ENCODE peak calls at places on chromosomes 2 and 18, in nine cellular contexts. F, M, C, R, I, A, V, B and X are unnamed samples.
A peak's percentile ranks its signal among the peaks of the same experiment; 100 is the strongest.

GRCh38 chr18:23250893-23251656 is 115.8 kb downstream of the CABLES1 start:
- DNase-seq in F (no peak), M (no peak), C (no peak), R (no peak), I (no peak), A (no peak), V (no peak), B (no peak), X (peak; percentile 53)

GRCh38 chr2:63977904-63978303 is 41.3 kb downstream of the VPS54 start:
- DNase-seq in F (no peak), M (no peak), C (no peak), R (no peak), I (no peak), A (no peak), V (peak; percentile 16), B (no peak), X (no peak)

GRCh38 chr18:30970201-30970816 is 72.2 kb downstream of the DSC3 start:
- DNase-seq in F (no peak), M (peak; percentile 75), C (no peak), R (no peak), I (peak; percentile 54), A (no peak), V (peak; percentile 9), B (no peak), X (no peak)

GRCh38 chr2:132991464-132992045 is 321.6 kb upstream of the LYPD1 start:
- DNase-seq in F (no peak), M (peak; percentile 63), C (no peak), R (no peak), I (peak; percentile 19), A (no peak), V (no peak), B (no peak), X (no peak)

GRCh38 chr2:231526341-231527090 is 3.7 kb downstream of the NMUR1 start:
- DNase-seq in F (no peak), M (no peak), C (no peak), R (no peak), I (no peak), A (no peak), V (no peak), B (no peak), X (no peak)

GRCh38 chr2:56369316-56369715 is 185.5 kb downstream of the CCDC85A start:
- DNase-seq in F (no peak), M (peak; percentile 15), C (no peak), R (no peak), I (no peak), A (no peak), V (no peak), B (no peak), X (no peak)

GRCh38 chr18:13217466-13217961 is 1.0 kb upstream of the LDLRAD4 start:
- DNase-seq in F (no peak), M (peak; percentile 11), C (peak; percentile 63), R (no peak), I (peak; percentile 71), A (peak; percentile 74), V (no peak), B (peak; percentile 84), X (peak; percentile 72)

GRCh38 chr2:176818653-176819052 is 393.9 kb upstream of the HNRNPA3 start:
- DNase-seq in F (no peak), M (no peak), C (no peak), R (no peak), I (no peak), A (no peak), V (no peak), B (no peak), X (no peak)

GRCh38 chr2:235024951-235025773 is 73.3 kb downstream of the SH3BP4 start:
- DNase-seq in F (no peak), M (no peak), C (no peak), R (no peak), I (no peak), A (peak; percentile 20), V (no peak), B (peak; percentile 84), X (no peak)

GRCh38 chr2:214311031-214311533 is 99.8 kb upstream of the VWC2L start:
- DNase-seq in F (no peak), M (no peak), C (no peak), R (no peak), I (no peak), A (no peak), V (no peak), B (no peak), X (no peak)

GRCh38 chr2:1487758-1488715 is 74.8 kb downstream of the TPO start:
- DNase-seq in F (no peak), M (no peak), C (no peak), R (no peak), I (no peak), A (no peak), V (no peak), B (peak; percentile 19), X (no peak)

GRCh38 chr2:197163755-197164753 is 146.5 kb downstream of the ANKRD44 start:
- DNase-seq in F (no peak), M (no peak), C (no peak), R (no peak), I (peak; percentile 12), A (peak; percentile 57), V (no peak), B (no peak), X (no peak)

GRCh38 chr2:232937278-232937906 is 67.3 kb downstream of the SNORC start:
- DNase-seq in F (no peak), M (peak; percentile 69), C (no peak), R (no peak), I (peak; percentile 76), A (no peak), V (no peak), B (no peak), X (peak; percentile 71)

GRCh38 chr2:54574107-54574859 is 118.2 kb downstream of the SPTBN1 start:
- DNase-seq in F (no peak), M (peak; percentile 53), C (peak; percentile 79), R (no peak), I (peak; percentile 85), A (peak; percentile 62), V (peak; percentile 44), B (peak; percentile 83), X (peak; percentile 86)

DNA sequence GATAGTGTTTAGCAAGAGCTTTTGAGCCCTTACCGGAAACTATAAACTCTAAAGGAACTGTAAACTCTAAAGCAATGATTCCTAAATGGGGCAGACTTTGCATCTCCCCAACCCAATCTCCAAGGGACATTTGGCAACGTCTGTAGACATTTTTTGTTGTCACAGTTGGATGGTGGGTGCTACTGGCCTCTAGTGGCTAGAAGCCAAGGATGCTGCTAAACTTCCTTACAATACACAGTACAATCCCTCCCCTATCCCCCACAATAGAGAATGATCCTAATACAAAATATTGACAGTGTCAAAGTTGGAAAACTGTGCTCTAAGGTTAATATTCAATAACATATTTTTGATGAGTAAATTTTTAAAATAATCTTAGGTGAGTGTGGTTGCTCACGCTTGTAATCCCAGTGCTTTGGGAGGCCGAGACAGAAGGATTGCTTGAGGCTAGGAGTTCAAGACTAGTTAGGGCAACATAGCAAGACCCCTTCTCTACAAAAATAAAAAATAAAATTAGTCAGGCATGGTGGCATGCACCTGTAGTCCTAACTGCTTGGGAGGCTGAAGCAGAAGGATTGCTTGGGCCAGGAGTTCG is 66.7 kb downstream of the PTPN4 start:
- DNase-seq in F (no peak), M (no peak), C (peak; percentile 39), R (no peak), I (peak; percentile 26), A (no peak), V (peak; percentile 51), B (no peak), X (no peak)
- TF ChIP-seq CTCF in F (peak; percentile 79), M (peak; percentile 72), C (peak; percentile 73), R (peak; percentile 72), I (peak; percentile 53), A (peak; percentile 66), V (peak; percentile 85), B (peak; percentile 40), X (peak; percentile 36)

DNA sequence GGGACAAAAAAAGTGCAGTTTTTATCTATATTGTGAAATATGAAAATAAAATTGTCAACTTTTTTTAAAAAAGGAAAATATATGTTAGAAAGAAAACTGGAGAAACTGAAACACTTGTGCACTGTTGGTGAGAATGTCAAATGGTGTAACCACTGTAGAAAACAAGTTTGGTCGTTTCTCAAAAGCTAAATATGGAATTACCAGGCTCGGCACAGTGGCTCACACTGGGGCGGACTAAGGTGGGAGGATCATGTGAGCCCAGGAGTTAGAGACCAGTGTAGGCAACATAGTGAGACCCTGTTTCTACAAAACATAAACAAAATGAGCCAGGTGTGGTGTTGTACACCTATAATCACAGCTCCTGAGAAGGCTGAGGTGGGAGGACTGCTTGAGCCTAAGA is 21.7 kb downstream of the LPIN2 start:
- DNase-seq in F (no peak), M (no peak), C (no peak), R (no peak), I (no peak), A (no peak), V (no peak), B (no peak), X (no peak)
- H3K4me1 ChIP-seq in F (peaks cover 11% of the 10 kb centered on the region), M (no peaks in the 10 kb centered on the region), C (peaks cover 20% of the 10 kb centered on the region), R (no peaks in the 10 kb centered on the region), I (peaks cover 6% of the 10 kb centered on the region), A (peaks cover 15% of the 10 kb centered on the region), V (peaks cover 8% of the 10 kb centered on the region), B (no peaks in the 10 kb centered on the region), X (no peaks in the 10 kb centered on the region)

DNA sequence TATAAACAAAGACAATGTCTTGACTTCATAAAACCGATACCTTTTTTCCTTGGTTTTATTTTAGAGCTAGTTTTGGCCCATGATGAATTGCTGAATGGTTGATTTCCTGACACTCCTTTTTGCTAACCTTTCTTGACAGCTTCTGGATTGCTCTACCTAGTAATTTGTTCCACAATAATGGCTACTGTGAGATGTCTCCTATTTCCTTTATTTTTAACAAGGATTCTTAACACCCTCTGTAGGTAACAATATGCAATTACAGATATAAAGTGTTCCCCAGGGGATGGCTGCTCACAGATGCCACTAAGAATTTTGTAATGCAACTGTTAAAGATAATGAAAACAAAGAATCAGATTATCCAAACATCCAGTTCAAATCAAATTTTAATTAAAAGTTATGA is 100.8 kb upstream of the ATP5MC3 start:
- DNase-seq in F (peak; percentile 12), M (peak; percentile 10), C (no peak), R (no peak), I (peak; percentile 26), A (no peak), V (peak; percentile 46), B (no peak), X (no peak)
- TF ChIP-seq CTCF in F (peak; percentile 61), M (peak; percentile 37), C (peak; percentile 35), R (peak; percentile 19), I (peak; percentile 35), A (peak; percentile 62), V (peak; percentile 78), B (peak; percentile 27), X (peak; percentile 45)

GRCh38 chr2:215506604-215506990 is 70.7 kb upstream of the FN1 start:
- DNase-seq in F (no peak), M (no peak), C (no peak), R (no peak), I (no peak), A (no peak), V (no peak), B (no peak), X (no peak)

GRCh38 chr2:215503381-215503780 is 67.5 kb upstream of the FN1 start:
- DNase-seq in F (no peak), M (no peak), C (no peak), R (no peak), I (no peak), A (no peak), V (no peak), B (no peak), X (no peak)

GRCh38 chr2:215507126-215507525 is 71.3 kb upstream of the FN1 start:
- DNase-seq in F (no peak), M (no peak), C (no peak), R (no peak), I (no peak), A (no peak), V (no peak), B (no peak), X (no peak)

GRCh38 chr2:215504547-215504946 is 68.7 kb upstream of the FN1 start:
- DNase-seq in F (no peak), M (no peak), C (no peak), R (no peak), I (no peak), A (no peak), V (no peak), B (no peak), X (no peak)

GRCh38 chr2:215505044-215505786 is 69.3 kb upstream of the FN1 start:
- DNase-seq in F (no peak), M (no peak), C (no peak), R (no peak), I (peak; percentile 78), A (no peak), V (no peak), B (no peak), X (peak; percentile 32)
- H3K4me1 ChIP-seq in F (no peaks in the 10 kb centered on the region), M (peaks cover 3% of the 10 kb centered on the region), C (no peaks in the 10 kb centered on the region), R (no peaks in the 10 kb centered on the region), I (peaks cover 23% of the 10 kb centered on the region), A (no peaks in the 10 kb centered on the region), V (no peaks in the 10 kb centered on the region), B (no peaks in the 10 kb centered on the region), X (no peaks in the 10 kb centered on the region)